ENCODE peak calls at places on chromosomes 7 and 10, in eight cellular contexts. One of them, this sample, is unnamed.

GRCh38 chr7:6379881-6380280 is 67.9 kb downstream of the DAGLB start:
- DNase-seq in bronchial epithelial cell: no peak
- DNase-seq in endothelial cell: no peak
- DNase-seq in stomach: no peak
- DNase-seq in hepatocyte: no peak
- DNase-seq in neural crest cell: no peak
- DNase-seq in tibial nerve: no peak
- DNase-seq in astrocyte of the spinal cord: no peak
- DNase-seq in this sample: no peak

GRCh38 chr10:2992401-2993198 is 74.7 kb upstream of the PFKP start:
- DNase-seq in tibial nerve: no peak
- DNase-seq in stomach: no peak
- DNase-seq in endothelial cell: no peak
- DNase-seq in neural crest cell: no peak
- DNase-seq in bronchial epithelial cell: no peak
- DNase-seq in hepatocyte: no peak
- DNase-seq in astrocyte of the spinal cord: no peak
- DNase-seq in this sample: no peak

GRCh38 chr10:89138755-89139154 is 68.4 kb downstream of the CH25H start:
- DNase-seq in bronchial epithelial cell: no peak
- DNase-seq in hepatocyte: no peak
- DNase-seq in neural crest cell: no peak
- DNase-seq in astrocyte of the spinal cord: no peak
- DNase-seq in tibial nerve: no peak
- DNase-seq in endothelial cell: no peak
- DNase-seq in stomach: no peak
- DNase-seq in this sample: no peak

GRCh38 chr7:47225387-47226170 is 356.3 kb downstream of the TNS3 start:
- DNase-seq in endothelial cell: no peak
- DNase-seq in neural crest cell: no peak
- DNase-seq in tibial nerve: no peak
- DNase-seq in hepatocyte: no peak
- DNase-seq in astrocyte of the spinal cord: no peak
- DNase-seq in bronchial epithelial cell: no peak
- DNase-seq in stomach: no peak
- DNase-seq in this sample: peak; percentile 30

GRCh38 chr10:121994429-121994881 is 5.5 kb downstream of the TACC2 start:
- DNase-seq in neural crest cell: no peak
- DNase-seq in astrocyte of the spinal cord: no peak
- DNase-seq in bronchial epithelial cell: peak; percentile 55
- DNase-seq in endothelial cell: no peak
- DNase-seq in hepatocyte: peak; percentile 63
- DNase-seq in tibial nerve: no peak
- DNase-seq in stomach: peak; percentile 73
- DNase-seq in this sample: no peak

GRCh38 chr7:55977831-55978230 is 13.4 kb downstream of the NIPSNAP2 start:
- DNase-seq in hepatocyte: no peak
- DNase-seq in bronchial epithelial cell: no peak
- DNase-seq in stomach: peak; percentile 37
- DNase-seq in astrocyte of the spinal cord: peak; percentile 64
- DNase-seq in endothelial cell: no peak
- DNase-seq in neural crest cell: no peak
- DNase-seq in tibial nerve: no peak
- DNase-seq in this sample: no peak

GRCh38 chr7:136869991-136870798 is 1.7 kb downstream of the CHRM2 start:
- DNase-seq in astrocyte of the spinal cord: peak; percentile 30
- DNase-seq in bronchial epithelial cell: no peak
- DNase-seq in stomach: no peak
- DNase-seq in neural crest cell: peak; percentile 4
- DNase-seq in hepatocyte: peak; percentile 8
- DNase-seq in tibial nerve: no peak
- DNase-seq in endothelial cell: peak; percentile 29
- DNase-seq in this sample: no peak

GRCh38 chr7:77482015-77482414 is 55.1 kb upstream of the PTPN12 start:
- DNase-seq in endothelial cell: no peak
- DNase-seq in neural crest cell: no peak
- DNase-seq in stomach: peak; percentile 69
- DNase-seq in hepatocyte: peak; percentile 76
- DNase-seq in tibial nerve: no peak
- DNase-seq in astrocyte of the spinal cord: no peak
- DNase-seq in bronchial epithelial cell: peak; percentile 94
- DNase-seq in this sample: no peak

GRCh38 chr7:151014950-151015349 is 9.3 kb downstream of the ATG9B start:
- DNase-seq in bronchial epithelial cell: peak; percentile 43
- DNase-seq in tibial nerve: no peak
- DNase-seq in neural crest cell: no peak
- DNase-seq in endothelial cell: no peak
- DNase-seq in astrocyte of the spinal cord: no peak
- DNase-seq in hepatocyte: no peak
- DNase-seq in stomach: no peak
- DNase-seq in this sample: no peak

GRCh38 chr10:131418686-131419085 is 107.2 kb upstream of the TCERG1L start:
- DNase-seq in stomach: no peak
- DNase-seq in endothelial cell: no peak
- DNase-seq in tibial nerve: no peak
- DNase-seq in astrocyte of the spinal cord: no peak
- DNase-seq in bronchial epithelial cell: peak; percentile 1
- DNase-seq in neural crest cell: no peak
- DNase-seq in hepatocyte: no peak
- DNase-seq in this sample: no peak

GRCh38 chr10:133048306-133048705 is 39.4 kb upstream of the ADGRA1 start:
- DNase-seq in stomach: no peak
- DNase-seq in hepatocyte: no peak
- DNase-seq in tibial nerve: no peak
- DNase-seq in neural crest cell: no peak
- DNase-seq in astrocyte of the spinal cord: no peak
- DNase-seq in endothelial cell: no peak
- DNase-seq in bronchial epithelial cell: no peak
- DNase-seq in this sample: no peak

GRCh38 chr10:77637986-77638765 is 568 bp upstream of the KCNMA1 start:
- DNase-seq in neural crest cell: peak; percentile 46
- DNase-seq in endothelial cell: peak; percentile 52
- DNase-seq in hepatocyte: peak; percentile 67
- DNase-seq in bronchial epithelial cell: no peak
- DNase-seq in tibial nerve: no peak
- DNase-seq in stomach: no peak
- DNase-seq in astrocyte of the spinal cord: peak; percentile 65
- DNase-seq in this sample: no peak

GRCh38 chr10:64430690-64431323 is 909.6 kb downstream of the REEP3 start:
- DNase-seq in tibial nerve: no peak
- DNase-seq in bronchial epithelial cell: peak; percentile 5
- DNase-seq in hepatocyte: peak; percentile 50
- DNase-seq in neural crest cell: peak; percentile 22
- DNase-seq in astrocyte of the spinal cord: peak; percentile 1
- DNase-seq in endothelial cell: peak; percentile 61
- DNase-seq in stomach: no peak
- DNase-seq in this sample: no peak
- TF ChIP-seq CTCF in tibial nerve: no peak
- TF ChIP-seq CTCF in bronchial epithelial cell: peak; percentile 7
- TF ChIP-seq CTCF in hepatocyte: peak; percentile 50
- TF ChIP-seq CTCF in neural crest cell: peak; percentile 55
- TF ChIP-seq CTCF in astrocyte of the spinal cord: peak; percentile 21
- TF ChIP-seq CTCF in endothelial cell: peak; percentile 52
- TF ChIP-seq CTCF in stomach: no peak
- TF ChIP-seq CTCF in this sample: no peak

DNA sequence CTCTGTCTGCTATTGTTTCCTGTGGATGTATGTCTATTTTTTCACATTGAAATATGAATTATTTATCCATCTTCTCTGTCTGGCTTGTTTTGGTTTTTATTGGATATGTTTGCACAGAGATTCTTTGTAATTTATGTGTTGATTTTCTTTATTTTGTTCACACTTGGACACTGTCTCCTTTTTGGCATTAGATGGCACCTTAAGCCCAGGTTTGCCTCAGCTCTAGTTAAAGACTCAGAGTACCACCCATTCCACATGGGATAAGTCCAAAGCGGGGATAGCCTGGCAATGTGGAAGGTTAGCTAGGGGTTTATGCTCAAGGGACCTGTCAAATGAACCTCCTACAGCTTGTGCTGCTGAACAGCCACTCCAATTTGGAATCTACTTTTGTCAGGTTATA is 14.1 kb downstream of the FEZF1 start:
- DNase-seq in hepatocyte: no peak
- DNase-seq in stomach: no peak
- DNase-seq in bronchial epithelial cell: no peak
- DNase-seq in tibial nerve: no peak
- DNase-seq in astrocyte of the spinal cord: no peak
- DNase-seq in neural crest cell: no peak
- DNase-seq in endothelial cell: no peak
- DNase-seq in this sample: no peak
- TF ChIP-seq CTCF in hepatocyte: no peak
- TF ChIP-seq CTCF in stomach: no peak
- TF ChIP-seq CTCF in bronchial epithelial cell: no peak
- TF ChIP-seq CTCF in tibial nerve: no peak
- TF ChIP-seq CTCF in astrocyte of the spinal cord: no peak
- TF ChIP-seq CTCF in neural crest cell: no peak
- TF ChIP-seq CTCF in endothelial cell: no peak
- TF ChIP-seq CTCF in this sample: no peak

DNA sequence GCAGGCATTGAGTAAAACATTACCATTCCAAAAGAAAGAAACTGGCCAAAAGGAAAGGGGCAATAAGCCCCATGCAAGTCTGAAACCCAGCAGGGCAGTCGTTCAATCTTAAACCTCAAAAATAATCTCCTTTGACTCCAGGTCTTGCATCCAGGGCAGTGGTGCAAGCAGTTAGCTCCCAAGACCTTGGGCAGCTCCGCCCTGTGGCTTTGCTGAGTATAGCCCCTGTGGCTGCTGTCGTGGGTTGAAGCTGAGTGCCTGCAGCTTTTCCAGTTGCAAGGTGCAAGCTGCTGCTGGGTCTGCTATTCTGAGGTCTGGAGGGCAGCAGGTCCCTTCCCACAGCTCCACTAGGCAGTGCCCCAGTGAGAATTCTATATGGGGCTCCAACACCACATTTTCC is 580.1 kb upstream of the AUTS2 start:
- DNase-seq in neural crest cell: no peak
- DNase-seq in bronchial epithelial cell: no peak
- DNase-seq in astrocyte of the spinal cord: no peak
- DNase-seq in stomach: no peak
- DNase-seq in hepatocyte: no peak
- DNase-seq in endothelial cell: no peak
- DNase-seq in tibial nerve: no peak
- DNase-seq in this sample: no peak
- TF ChIP-seq CTCF in neural crest cell: peak; percentile 37
- TF ChIP-seq CTCF in bronchial epithelial cell: no peak
- TF ChIP-seq CTCF in astrocyte of the spinal cord: peak; percentile 8
- TF ChIP-seq CTCF in stomach: no peak
- TF ChIP-seq CTCF in hepatocyte: no peak
- TF ChIP-seq CTCF in endothelial cell: no peak
- TF ChIP-seq CTCF in tibial nerve: no peak
- TF ChIP-seq CTCF in this sample: peak; percentile 0

GRCh38 chr10:11148638-11149037 is 131.0 kb downstream of the CELF2 start:
- DNase-seq in endothelial cell: no peak
- DNase-seq in bronchial epithelial cell: no peak
- DNase-seq in stomach: no peak
- DNase-seq in neural crest cell: no peak
- DNase-seq in hepatocyte: no peak
- DNase-seq in tibial nerve: no peak
- DNase-seq in astrocyte of the spinal cord: no peak
- DNase-seq in this sample: no peak

GRCh38 chr10:11146402-11147171 is 128.9 kb downstream of the CELF2 start:
- DNase-seq in hepatocyte: no peak
- DNase-seq in tibial nerve: no peak
- DNase-seq in astrocyte of the spinal cord: no peak
- DNase-seq in bronchial epithelial cell: no peak
- DNase-seq in endothelial cell: no peak
- DNase-seq in neural crest cell: no peak
- DNase-seq in stomach: no peak
- DNase-seq in this sample: no peak

GRCh38 chr10:11149499-11149898 is 131.8 kb downstream of the CELF2 start:
- DNase-seq in tibial nerve: no peak
- DNase-seq in neural crest cell: no peak
- DNase-seq in endothelial cell: no peak
- DNase-seq in bronchial epithelial cell: no peak
- DNase-seq in hepatocyte: no peak
- DNase-seq in astrocyte of the spinal cord: no peak
- DNase-seq in stomach: no peak
- DNase-seq in this sample: no peak

GRCh38 chr10:11148131-11148530 is 130.5 kb downstream of the CELF2 start:
- DNase-seq in tibial nerve: no peak
- DNase-seq in astrocyte of the spinal cord: no peak
- DNase-seq in neural crest cell: no peak
- DNase-seq in bronchial epithelial cell: no peak
- DNase-seq in endothelial cell: no peak
- DNase-seq in stomach: no peak
- DNase-seq in hepatocyte: no peak
- DNase-seq in this sample: no peak

GRCh38 chr10:11147723-11148122 is 130.1 kb downstream of the CELF2 start:
- DNase-seq in stomach: peak; percentile 35
- DNase-seq in hepatocyte: no peak
- DNase-seq in neural crest cell: no peak
- DNase-seq in bronchial epithelial cell: no peak
- DNase-seq in endothelial cell: no peak
- DNase-seq in astrocyte of the spinal cord: no peak
- DNase-seq in tibial nerve: no peak
- DNase-seq in this sample: no peak
- TF ChIP-seq CTCF in stomach: no peak
- TF ChIP-seq CTCF in hepatocyte: no peak
- TF ChIP-seq CTCF in neural crest cell: no peak
- TF ChIP-seq CTCF in bronchial epithelial cell: no peak
- TF ChIP-seq CTCF in endothelial cell: no peak
- TF ChIP-seq CTCF in astrocyte of the spinal cord: no peak
- TF ChIP-seq CTCF in tibial nerve: no peak
- TF ChIP-seq CTCF in this sample: no peak

DNA sequence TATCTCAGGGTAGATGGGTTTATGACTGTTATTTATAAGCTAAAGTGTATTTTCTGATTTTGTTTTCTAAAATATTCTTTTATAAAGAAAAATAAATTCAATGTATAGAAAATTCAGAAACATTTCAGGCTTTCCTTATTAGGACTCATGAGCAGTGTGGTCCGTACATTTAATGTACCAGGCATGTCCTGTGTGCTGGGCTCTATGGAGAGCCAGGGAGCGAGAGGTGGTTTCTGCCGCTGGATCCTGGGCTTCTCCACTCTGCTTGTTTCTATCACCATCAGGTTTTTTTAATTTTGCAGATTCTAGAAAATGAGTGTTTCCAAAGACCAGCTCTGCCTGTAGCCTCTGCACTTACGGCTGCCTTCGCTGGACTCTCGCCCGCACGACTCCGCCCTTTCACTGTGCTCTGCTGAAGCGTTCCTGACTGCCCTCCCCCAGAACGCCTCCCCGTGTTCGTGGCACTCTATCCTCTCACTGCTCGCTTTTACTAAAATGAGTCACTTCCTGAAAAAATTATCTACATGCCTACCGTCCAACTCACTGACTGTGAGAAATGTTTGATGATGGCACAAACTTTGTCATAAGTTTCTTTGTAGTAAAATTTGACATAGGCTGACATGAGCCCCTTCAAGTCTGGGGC is 188.5 kb downstream of the ZMYND11 start:
- DNase-seq in bronchial epithelial cell: peak; percentile 91
- DNase-seq in tibial nerve: peak; percentile 46
- DNase-seq in stomach: peak; percentile 53
- DNase-seq in hepatocyte: peak; percentile 77
- DNase-seq in astrocyte of the spinal cord: peak; percentile 95
- DNase-seq in neural crest cell: no peak
- DNase-seq in endothelial cell: no peak
- DNase-seq in this sample: peak; percentile 67
- TF ChIP-seq CTCF in bronchial epithelial cell: no peak
- TF ChIP-seq CTCF in tibial nerve: no peak
- TF ChIP-seq CTCF in stomach: no peak
- TF ChIP-seq CTCF in hepatocyte: no peak
- TF ChIP-seq CTCF in astrocyte of the spinal cord: peak; percentile 8
- TF ChIP-seq CTCF in neural crest cell: no peak
- TF ChIP-seq CTCF in endothelial cell: no peak
- TF ChIP-seq CTCF in this sample: no peak

This sample was measured in GM10248.